ENCODE peak calls at places on chromosome 21, in seven cellular contexts. L is fibroblast of lung, F is K562, I is neural progenitor cell, Y is mesendoderm, H is bronchial epithelial cell, N is HCT116. G is an unnamed sample. For H3K36me3, the result is how much of the 10 kb centered on the place peaks cover.

GRCh38 chr21:14685568-14685967 is 139.5 kb upstream of the SAMSN1 start:
- DNase-seq in F (no peak), L (no peak), N (no peak), I (no peak), H (no peak), Y (no peak), G (no peak)

GRCh38 chr21:18041012-18041411 is 203.6 kb upstream of the CHODL start:
- DNase-seq in H (peak), F (no peak), Y (peak), N (no peak), I (peak), L (no peak), G (no peak)

GRCh38 chr21:38955495-38955894 is 149.8 kb downstream of the ETS2 start:
- DNase-seq in Y (no peak), I (no peak), F (no peak), L (peak), N (no peak), H (peak), G (peak)

GRCh38 chr21:39094087-39094785 is 89.0 kb downstream of the PSMG1 start:
- DNase-seq in F (no peak), H (no peak), Y (no peak), N (no peak), L (no peak), I (no peak), G (no peak)

GRCh38 chr21:26280715-26281310 is 110.2 kb upstream of the APP start:
- DNase-seq in H (peak), L (no peak), N (no peak), F (no peak), I (peak), Y (peak), G (no peak)

GRCh38 chr21:38661296-38662223 is 144.2 kb upstream of the ETS2 start:
- DNase-seq in L (peak), F (no peak), N (no peak), H (no peak), Y (peak), I (peak), G (no peak)

GRCh38 chr21:37281993-37282392 is 14.9 kb upstream of the VPS26C start:
- DNase-seq in N (no peak), I (peak), F (no peak), L (no peak), H (no peak), Y (no peak), G (no peak)

GRCh38 chr21:22881131-22881530 is 1882.9 kb downstream of the NCAM2 start:
- DNase-seq in F (no peak), L (no peak), Y (peak), N (no peak), H (no peak), I (no peak), G (no peak)

GRCh38 chr21:28798798-28799197 is 193.9 kb downstream of the LTN1 start:
- DNase-seq in Y (no peak), L (peak), I (no peak), F (no peak), H (no peak), N (no peak), G (no peak)

GRCh38 chr21:42764443-42764760 is 111.0 kb downstream of the PDE9A start:
- DNase-seq in L (no peak), F (peak), I (no peak), Y (no peak), H (no peak), N (no peak), G (no peak)

GRCh38 chr21:29904359-29905282 is 35.2 kb downstream of the GRIK1 start:
- DNase-seq in I (no peak), Y (peak), H (peak), F (no peak), N (no peak), L (peak), G (no peak)

GRCh38 chr21:39048064-39048463 is 135.2 kb downstream of the PSMG1 start:
- DNase-seq in L (peak), H (peak), I (peak), Y (peak), N (no peak), F (no peak), G (peak)

GRCh38 chr21:30936207-30936606 is 54.8 kb upstream of the KRTAP11-1 start:
- DNase-seq in N (no peak), F (no peak), I (no peak), H (no peak), Y (no peak), L (no peak), G (no peak)

GRCh38 chr21:34354836-34355235 is 9.0 kb upstream of the KCNE2 start:
- DNase-seq in L (no peak), F (no peak), N (no peak), Y (no peak), H (no peak), I (no peak), G (no peak)

GRCh38 chr21:34271452-34271851 is 92.4 kb upstream of the KCNE2 start:
- DNase-seq in F (no peak), H (no peak), N (no peak), I (no peak), Y (no peak), L (no peak), G (no peak)

GRCh38 chr21:21929228-21929627 is 931.0 kb downstream of the NCAM2 start:
- DNase-seq in F (no peak), L (no peak), H (no peak), I (no peak), Y (no peak), N (no peak), G (no peak)

GRCh38 chr21:29258626-29259335 is 39.9 kb upstream of the BACH1 start:
- DNase-seq in F (no peak), N (no peak), Y (no peak), I (no peak), H (peak), L (peak), G (peak)

GRCh38 chr21:36052860-36053766 is 7.2 kb downstream of the SETD4 start:
- DNase-seq in I (no peak), Y (no peak), N (no peak), H (peak), F (no peak), L (no peak), G (no peak)
- H3K36me3 ChIP-seq in I (under half), Y (under half), N (under half), H (under half), F (half or more), L (under half), G (under half)

DNA sequence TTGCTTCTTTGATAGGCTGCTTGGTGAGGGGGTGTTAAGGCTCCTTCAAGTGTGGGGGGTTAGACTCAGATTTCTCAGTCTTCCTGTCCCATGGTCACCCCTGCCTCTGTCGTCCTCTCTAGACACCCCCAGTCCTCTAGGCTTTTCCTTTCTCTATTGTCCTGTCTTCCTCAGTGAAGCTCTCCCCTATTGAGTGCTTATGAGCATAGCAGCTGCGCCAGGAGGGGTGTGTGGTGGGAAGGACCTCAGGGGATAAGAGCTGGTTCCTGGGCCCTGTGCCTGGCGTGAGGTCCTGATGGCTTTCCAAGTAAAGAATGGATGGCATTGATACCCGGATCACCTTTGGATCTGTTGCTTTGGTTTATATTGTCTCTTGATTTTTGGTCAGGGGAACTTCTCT is 69.1 kb downstream of the DIP2A start:
- DNase-seq in L (no peak), H (no peak), I (peak), N (no peak), F (no peak), Y (peak), G (no peak)
- H3K36me3 ChIP-seq in L (under half), H (under half), I (under half), N (under half), F (under half), Y (under half), G (under half)

GRCh38 chr21:46423546-46424061 is 35.1 kb upstream of the DIP2A start:
- DNase-seq in N (no peak), L (no peak), Y (peak), F (no peak), H (no peak), I (peak), G (no peak)

GRCh38 chr21:46425061-46425460 is 33.6 kb upstream of the DIP2A start:
- DNase-seq in Y (no peak), H (no peak), N (no peak), I (no peak), L (no peak), F (no peak), G (no peak)

GRCh38 chr21:46425566-46425965 is 33.1 kb upstream of the DIP2A start:
- DNase-seq in I (no peak), Y (no peak), F (no peak), N (no peak), L (no peak), H (no peak), G (no peak)

GRCh38 chr21:46424062-46424591 is 34.6 kb upstream of the DIP2A start:
- DNase-seq in L (no peak), I (no peak), N (no peak), Y (peak), F (no peak), H (no peak), G (no peak)

DNA sequence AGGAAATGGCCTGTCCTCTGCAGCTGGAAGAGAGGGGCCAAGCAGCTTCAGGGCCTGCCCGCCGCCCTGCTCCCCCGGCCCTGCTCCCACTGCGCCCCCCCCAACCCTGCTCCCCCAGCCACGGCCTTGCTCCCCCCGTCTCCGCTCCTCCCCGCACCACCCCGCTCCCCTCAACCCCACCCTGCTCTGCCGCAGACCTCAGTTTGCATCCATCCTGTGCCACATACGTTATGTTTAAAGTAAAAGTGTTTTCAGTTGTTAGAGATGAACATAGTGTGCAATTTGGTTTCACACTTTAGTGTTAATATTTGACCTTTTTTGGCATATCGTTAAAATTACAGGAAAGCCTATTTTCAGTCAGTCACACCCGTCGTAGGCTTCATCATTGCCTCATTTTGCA is 34.1 kb upstream of the DIP2A start:
- DNase-seq in Y (no peak), H (no peak), F (no peak), N (no peak), I (no peak), L (no peak), G (no peak)
- H3K36me3 ChIP-seq in Y (under half), H (under half), F (half or more), N (under half), I (under half), L (under half), G (under half)

GRCh38 chr21:41390043-41390639 is 28.3 kb downstream of the MX2 start:
- DNase-seq in F (no peak), H (no peak), N (no peak), I (no peak), Y (no peak), L (no peak), G (no peak)

GRCh38 chr21:41388259-41388658 is 26.4 kb downstream of the MX2 start:
- DNase-seq in Y (no peak), N (no peak), I (no peak), L (no peak), H (no peak), F (no peak), G (no peak)

GRCh38 chr21:41387042-41387819 is 25.4 kb downstream of the MX2 start:
- DNase-seq in H (no peak), F (no peak), N (no peak), L (no peak), Y (no peak), I (no peak), G (no peak)

GRCh38 chr21:41387824-41388223 is 26.0 kb downstream of the MX2 start:
- DNase-seq in H (no peak), F (no peak), Y (no peak), L (no peak), N (no peak), I (no peak), G (no peak)
- H3K36me3 ChIP-seq in H (under half), F (under half), Y (under half), L (under half), N (under half), I (under half), G (under half)

GRCh38 chr21:44332965-44333364 is 6.2 kb downstream of the CFAP410 start:
- DNase-seq in L (no peak), F (no peak), H (no peak), N (no peak), I (no peak), Y (no peak), G (no peak)
- H3K36me3 ChIP-seq in L (under half), F (under half), H (under half), N (under half), I (under half), Y (under half), G (under half)

GRCh38 chr21:46110499-46111192 is 12.7 kb downstream of the COL6A2 start:
- DNase-seq in F (no peak), I (no peak), L (no peak), H (no peak), N (no peak), Y (peak), G (no peak)

GRCh38 chr21:46113497-46114176 is 15.7 kb downstream of the COL6A2 start:
- DNase-seq in N (no peak), L (no peak), H (no peak), F (no peak), I (no peak), Y (no peak), G (no peak)

GRCh38 chr21:46111193-46111571 is 13.3 kb downstream of the COL6A2 start:
- DNase-seq in Y (no peak), N (no peak), F (no peak), L (no peak), I (no peak), H (no peak), G (no peak)

GRCh38 chr21:46111857-46112730 is 14.2 kb downstream of the COL6A2 start:
- DNase-seq in N (no peak), H (no peak), Y (no peak), L (no peak), F (no peak), I (no peak), G (no peak)

GRCh38 chr21:46112731-46113215 is 14.9 kb downstream of the COL6A2 start:
- DNase-seq in H (no peak), F (no peak), Y (no peak), L (no peak), I (no peak), N (no peak), G (no peak)
- H3K36me3 ChIP-seq in H (under half), F (under half), Y (under half), L (half or more), I (under half), N (under half), G (under half)

GRCh38 chr21:44900559-44901251 is 20.0 kb downstream of the ITGB2 start:
- DNase-seq in F (no peak), N (no peak), L (no peak), I (no peak), H (no peak), Y (no peak), G (no peak)

GRCh38 chr21:44902268-44903053 is 18.2 kb downstream of the ITGB2 start:
- DNase-seq in I (no peak), H (no peak), L (no peak), Y (no peak), N (no peak), F (no peak), G (no peak)

GRCh38 chr21:44903054-44903685 is 17.5 kb downstream of the ITGB2 start:
- DNase-seq in I (no peak), F (no peak), L (no peak), N (no peak), H (no peak), Y (no peak), G (no peak)

GRCh38 chr21:44899768-44900558 is 20.7 kb downstream of the ITGB2 start:
- DNase-seq in H (no peak), N (no peak), Y (no peak), F (no peak), I (no peak), L (no peak), G (no peak)

GRCh38 chr21:44901391-44902074 is 19.2 kb downstream of the ITGB2 start:
- DNase-seq in L (no peak), F (no peak), Y (no peak), I (no peak), H (no peak), N (no peak), G (no peak)
- H3K36me3 ChIP-seq in L (under half), F (under half), Y (under half), I (under half), H (under half), N (under half), G (under half)

GRCh38 chr21:15809818-15810217 is 80.0 kb downstream of the USP25 start:
- DNase-seq in H (peak), L (peak), F (no peak), Y (no peak), I (no peak), N (no peak), G (no peak)
- H3K36me3 ChIP-seq in H (under half), L (under half), F (half or more), Y (under half), I (under half), N (under half), G (under half)

GRCh38 chr21:32321480-32321879 is 22.8 kb downstream of the MRAP start:
- DNase-seq in Y (no peak), N (no peak), H (no peak), I (no peak), F (no peak), L (no peak), G (no peak)
- H3K36me3 ChIP-seq in Y (under half), N (half or more), H (half or more), I (under half), F (half or more), L (under half), G (under half)

GRCh38 chr21:44049182-44049581 is 37.1 kb downstream of the TRAPPC10 start:
- DNase-seq in N (no peak), L (no peak), F (no peak), I (no peak), H (no peak), Y (no peak), G (no peak)
- H3K36me3 ChIP-seq in N (under half), L (under half), F (half or more), I (under half), H (under half), Y (under half), G (under half)